ENCODE peak calls at places on chromosome 2, in seven cellular contexts. F, A, O, Q, H, B and S are unnamed samples.

GRCh38 chr2:240452471-240453256 is 17.2 kb downstream of the GPC1 start:
- DNase-seq in F (no peak), A (peak; percentile 37), O (no peak), Q (peak; percentile 66), H (no peak), B (no peak), S (no peak)

GRCh38 chr2:181552808-181553207 is 95.6 kb downstream of the ITGA4 start:
- DNase-seq in F (no peak), A (no peak), O (no peak), Q (no peak), H (no peak), B (no peak), S (no peak)

GRCh38 chr2:72116081-72116533 is 31.6 kb downstream of the CYP26B1 start:
- DNase-seq in F (no peak), A (no peak), O (no peak), Q (peak; percentile 72), H (no peak), B (no peak), S (no peak)

GRCh38 chr2:240921319-240922233 is 15.4 kb downstream of the CROCC2 start:
- DNase-seq in F (no peak), A (no peak), O (no peak), Q (no peak), H (peak; percentile 1), B (no peak), S (no peak)

GRCh38 chr2:196376984-196377877 is 205.9 kb upstream of the STK17B start:
- DNase-seq in F (peak; percentile 2), A (no peak), O (no peak), Q (no peak), H (peak; percentile 36), B (no peak), S (peak; percentile 64)

GRCh38 chr2:240329116-240329665 is 106.3 kb upstream of the GPC1 start:
- DNase-seq in F (no peak), A (no peak), O (no peak), Q (no peak), H (no peak), B (no peak), S (no peak)

GRCh38 chr2:96918754-96919550 is 49.1 kb upstream of the SEMA4C start:
- DNase-seq in F (no peak), A (no peak), O (no peak), Q (no peak), H (no peak), B (no peak), S (no peak)

GRCh38 chr2:32678825-32679224 is 51.0 kb downstream of the TTC27 start:
- DNase-seq in F (no peak), A (no peak), O (no peak), Q (no peak), H (no peak), B (peak; percentile 39), S (no peak)

GRCh38 chr2:20629581-20630291 is 21.2 kb downstream of the HS1BP3 start:
- DNase-seq in F (no peak), A (no peak), O (no peak), Q (no peak), H (no peak), B (no peak), S (no peak)

GRCh38 chr2:190535119-190535439 is 557 bp upstream of the NEMP2 start:
- DNase-seq in F (no peak), A (no peak), O (no peak), Q (no peak), H (no peak), B (no peak), S (no peak)

GRCh38 chr2:217356795-217357194 is 496.9 kb upstream of the TNP1 start:
- DNase-seq in F (no peak), A (no peak), O (no peak), Q (no peak), H (no peak), B (no peak), S (no peak)

GRCh38 chr2:130810490-130810889 is 26.2 kb upstream of the ARHGEF4 start:
- DNase-seq in F (no peak), A (no peak), O (no peak), Q (no peak), H (no peak), B (no peak), S (no peak)